ENCODE peak calls at places on chromosomes 13 and 19, in eight cellular contexts. I is CD4-positive, alpha-beta memory T cell; C is astrocyte; Z is CD8-positive, alpha-beta T cell; L is uterus; R is heart right ventricle; Y is Peyer's patch; D is aorta. M is an unnamed sample. For H3K4me1, the result is how much of the 10 kb centered on the place peaks cover.

GRCh38 chr13:28494537-28494860 is 429 bp downstream of the FLT1 start:
- DNase-seq in I (no peak), C (no peak), Z (no peak), L (no peak), R (no peak), Y (no peak), D (no peak), M (no peak)

GRCh38 chr19:28977826-28978225 is 235.1 kb downstream of the UQCRFS1 start:
- DNase-seq in I (no peak), C (no peak), Z (no peak), L (no peak), R (no peak), Y (no peak), D (no peak), M (no peak)

GRCh38 chr13:99911965-99912566 is 59.5 kb downstream of the ZIC5 start:
- DNase-seq in I (no peak), C (no peak), Z (no peak), L (no peak), R (no peak), Y (no peak), D (no peak), M (no peak)

GRCh38 chr13:75993246-75993645 is 357.1 kb downstream of the LMO7 start:
- DNase-seq in I (no peak), C (no peak), Z (no peak), L (no peak), R (no peak), Y (no peak), D (no peak), M (no peak)

GRCh38 chr19:28303502-28303901 is 909.4 kb downstream of the UQCRFS1 start:
- DNase-seq in I (no peak), C (no peak), Z (no peak), L (no peak), R (no peak), Y (no peak), D (no peak), M (no peak)

GRCh38 chr13:95156208-95156607 is 145.0 kb downstream of the ABCC4 start:
- DNase-seq in I (no peak), C (no peak), Z (no peak), L (no peak), R (no peak), Y (no peak), D (no peak), M (no peak)

GRCh38 chr19:49442354-49442753 is 1.0 kb upstream of the SLC17A7 start:
- DNase-seq in I (no peak), C (no peak), Z (no peak), L (peak), R (peak), Y (no peak), D (no peak), M (peak)

GRCh38 chr13:97561182-97561581 is 127.2 kb downstream of the RAP2A start:
- DNase-seq in I (no peak), C (no peak), Z (no peak), L (no peak), R (no peak), Y (no peak), D (no peak), M (no peak)

GRCh38 chr13:42363941-42364612 is 92.1 kb downstream of the AKAP11 start:
- DNase-seq in I (no peak), C (peak), Z (no peak), L (no peak), R (no peak), Y (no peak), D (no peak), M (no peak)

GRCh38 chr19:15280048-15280725 is 47.9 kb upstream of the EPHX3 start:
- DNase-seq in I (no peak), C (no peak), Z (no peak), L (no peak), R (peak), Y (no peak), D (no peak), M (peak)

GRCh38 chr13:35784286-35784951 is 307.9 kb upstream of the MAB21L1 start:
- DNase-seq in I (no peak), C (no peak), Z (no peak), L (no peak), R (no peak), Y (no peak), D (no peak), M (no peak)

GRCh38 chr13:80299046-80299445 is 41.9 kb downstream of the SPRY2 start:
- DNase-seq in I (no peak), C (no peak), Z (no peak), L (no peak), R (no peak), Y (no peak), D (no peak), M (no peak)

GRCh38 chr19:32675720-32676185 is at the start of gene RGS9BP:
- DNase-seq in I (peak), C (peak), Z (peak), L (peak), R (peak), Y (peak), D (peak), M (peak)

GRCh38 chr13:110323172-110323851 is 16.2 kb downstream of the COL4A2 start:
- DNase-seq in I (no peak), C (peak), Z (no peak), L (no peak), R (no peak), Y (no peak), D (no peak), M (no peak)

GRCh38 chr19:16190736-16191135 is 5.5 kb downstream of the FAM32A start:
- DNase-seq in I (no peak), C (no peak), Z (no peak), L (no peak), R (no peak), Y (no peak), D (no peak), M (no peak)

GRCh38 chr13:46687810-46688209 is 109.2 kb downstream of the ESD start:
- DNase-seq in I (no peak), C (peak), Z (no peak), L (no peak), R (no peak), Y (no peak), D (no peak), M (no peak)

GRCh38 chr19:49637865-49638350 is 2.0 kb downstream of the RRAS start:
- DNase-seq in I (no peak), C (peak), Z (no peak), L (peak), R (peak), Y (peak), D (peak), M (peak)

GRCh38 chr19:4714016-4714415 is 9.6 kb downstream of the DPP9 start:
- DNase-seq in I (no peak), C (no peak), Z (no peak), L (no peak), R (no peak), Y (no peak), D (no peak), M (no peak)

GRCh38 chr19:4715529-4716221 is 8.0 kb downstream of the DPP9 start:
- DNase-seq in I (no peak), C (no peak), Z (no peak), L (no peak), R (no peak), Y (no peak), D (peak), M (no peak)

GRCh38 chr19:4712771-4713170 is 10.9 kb downstream of the DPP9 start:
- DNase-seq in I (no peak), C (no peak), Z (no peak), L (no peak), R (no peak), Y (no peak), D (no peak), M (peak)

GRCh38 chr19:4711211-4711610 is 12.4 kb downstream of the DPP9 start:
- DNase-seq in I (no peak), C (no peak), Z (no peak), L (no peak), R (no peak), Y (no peak), D (no peak), M (no peak)

DNA sequence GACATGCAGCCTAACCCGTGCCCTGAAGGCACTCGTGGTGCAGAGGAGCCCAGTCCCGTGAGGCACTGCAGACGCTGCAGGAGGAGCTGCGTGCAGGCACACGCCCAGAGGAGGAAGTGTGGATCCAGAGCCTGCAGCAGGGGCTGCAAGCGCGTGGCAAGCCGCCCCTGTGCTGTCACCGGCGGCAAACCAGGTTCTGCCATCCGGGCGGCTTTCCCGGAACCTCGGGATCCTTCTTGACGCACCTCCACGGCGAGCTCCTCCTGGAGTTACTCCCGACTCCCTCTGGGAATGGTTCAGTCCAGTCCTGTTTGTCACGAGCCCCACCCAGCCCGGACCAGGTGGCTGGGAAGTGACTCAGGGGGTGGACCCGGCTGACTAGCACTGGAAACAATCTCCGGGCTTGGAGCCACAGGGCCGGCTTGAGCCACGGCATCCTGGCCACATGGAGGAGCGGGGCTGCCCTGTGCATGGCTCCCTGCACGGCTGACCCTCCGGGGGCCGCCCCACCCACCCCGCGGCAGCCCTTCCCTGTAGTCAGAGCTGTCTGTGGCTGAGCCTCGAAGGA is 10.2 kb downstream of the DPP9 start:
- DNase-seq in I (no peak), C (peak), Z (no peak), L (peak), R (peak), Y (peak), D (peak), M (peak)
- H3K4me1 ChIP-seq in I (under half), C (half or more), Z (under half), L (under half), R (under half), Y (under half), D (under half), M (half or more)

GRCh38 chr19:926595-927043 is 784 bp downstream of the ARID3A start:
- DNase-seq in I (no peak), C (no peak), Z (no peak), L (peak), R (peak), Y (no peak), D (peak), M (peak)

GRCh38 chr19:925912-926594 is at the start of gene ARID3A:
- DNase-seq in I (no peak), C (peak), Z (no peak), L (no peak), R (peak), Y (no peak), D (no peak), M (peak)

GRCh38 chr19:928471-929259 is 2.8 kb downstream of the ARID3A start:
- DNase-seq in I (no peak), C (no peak), Z (no peak), L (peak), R (peak), Y (no peak), D (no peak), M (no peak)

GRCh38 chr19:927707-928401 is 2.0 kb downstream of the ARID3A start:
- DNase-seq in I (no peak), C (no peak), Z (no peak), L (peak), R (peak), Y (no peak), D (peak), M (no peak)

GRCh38 chr19:927044-927706 is 1.3 kb downstream of the ARID3A start:
- DNase-seq in I (no peak), C (no peak), Z (no peak), L (peak), R (peak), Y (no peak), D (peak), M (peak)
- H3K27ac ChIP-seq in I (peak), C (no peak), Z (no peak), L (peak), R (no peak), Y (peak), D (no peak), M (no peak)

GRCh38 chr13:70249332-70250064 is 141.2 kb upstream of the KLHL1 start:
- DNase-seq in I (no peak), C (peak), Z (no peak), L (no peak), R (no peak), Y (no peak), D (no peak), M (no peak)
- H3K4me3 ChIP-seq in I (no peak), C (no peak), Z (no peak), L (no peak), R (no peak), Y (no peak), D (no peak), M (no peak)

GRCh38 chr19:18653853-18654252 is 17.0 kb downstream of the KLHL26 start:
- DNase-seq in I (no peak), C (no peak), Z (no peak), L (no peak), R (no peak), Y (no peak), D (no peak), M (no peak)
- H3K4me1 ChIP-seq in I (under half), C (under half), Z (under half), L (under half), R (half or more), Y (under half), D (under half), M (under half)

M was measured in psoas muscle.